ENCODE peak calls at places on chromosome 18, in ten cellular contexts. G is cardiac muscle cell; W is endodermal cell; N is BJ; A is naive thymus-derived CD4-positive, alpha-beta T cell; D is kidney epithelial cell; V is Peyer's patch; T is prostate gland; K is CD8-positive, alpha-beta T cell; I is neural progenitor cell. H is an unnamed sample. For H3K27me3, the result is how much of the 10 kb centered on the place peaks cover.

GRCh38 chr18:63511285-63511684 is 30.9 kb upstream of the SERPINB12 start:
- DNase-seq in W (peak), G (peak), A (no peak), N (no peak), I (peak), T (peak), K (no peak), V (no peak), D (no peak), H (no peak)

GRCh38 chr18:34929336-34929780 is 111.9 kb upstream of the MAPRE2 start:
- DNase-seq in N (peak), G (peak), I (no peak), K (no peak), W (no peak), A (no peak), D (peak), T (no peak), V (no peak), H (no peak)

GRCh38 chr18:42274488-42275137 is 319.6 kb downstream of the PIK3C3 start:
- DNase-seq in W (peak), V (no peak), N (no peak), D (no peak), K (no peak), G (peak), T (no peak), A (no peak), I (peak), H (no peak)

GRCh38 chr18:68041327-68041726 is 524.8 kb upstream of the DSEL start:
- DNase-seq in V (no peak), T (no peak), N (no peak), A (no peak), D (no peak), G (no peak), W (no peak), K (no peak), I (no peak), H (no peak)

GRCh38 chr18:67778016-67778415 is 261.5 kb upstream of the DSEL start:
- DNase-seq in A (no peak), W (no peak), I (no peak), N (no peak), K (no peak), G (no peak), V (no peak), D (no peak), T (no peak), H (no peak)

GRCh38 chr18:22507055-22507454 is 89.3 kb upstream of the CTAGE1 start:
- DNase-seq in K (no peak), A (no peak), G (no peak), V (no peak), N (no peak), W (no peak), I (no peak), D (no peak), T (no peak), H (no peak)

GRCh38 chr18:58639751-58640427 is 11.0 kb upstream of the ALPK2 start:
- DNase-seq in K (no peak), W (no peak), N (peak), A (no peak), I (no peak), D (peak), V (no peak), T (no peak), G (peak), H (no peak)

GRCh38 chr18:63253428-63254372 is 65.9 kb downstream of the BCL2 start:
- DNase-seq in T (no peak), N (no peak), I (no peak), G (peak), D (no peak), W (no peak), K (no peak), V (no peak), A (no peak), H (no peak)

GRCh38 chr18:10518595-10519273 is 7.1 kb upstream of the NAPG start:
- DNase-seq in N (no peak), D (no peak), W (no peak), V (no peak), G (peak), T (peak), I (peak), A (no peak), K (no peak), H (peak)

GRCh38 chr18:58541137-58541788 is 87.6 kb downstream of the ALPK2 start:
- DNase-seq in D (no peak), N (no peak), I (peak), W (peak), T (no peak), A (peak), K (peak), G (peak), V (no peak), H (no peak)

GRCh38 chr18:13500891-13501887 is 225.2 kb downstream of the FAM210A start:
- DNase-seq in G (peak), A (no peak), N (peak), T (peak), W (peak), K (no peak), I (no peak), V (no peak), D (peak), H (peak)

GRCh38 chr18:24995056-24995455 is 356.9 kb downstream of the ZNF521 start:
- DNase-seq in T (no peak), D (peak), K (no peak), N (no peak), I (no peak), V (no peak), A (no peak), G (no peak), W (no peak), H (no peak)

GRCh38 chr18:55996726-55997125 is 408.7 kb upstream of the TCF4 start:
- DNase-seq in T (no peak), G (no peak), V (no peak), A (no peak), W (no peak), I (no peak), D (no peak), K (no peak), N (no peak), H (no peak)
- H3K27me3 ChIP-seq in T (under half), G (under half), V (under half), A (under half), W (under half), I (under half), D (under half), K (under half), N (under half), H (under half)

DNA sequence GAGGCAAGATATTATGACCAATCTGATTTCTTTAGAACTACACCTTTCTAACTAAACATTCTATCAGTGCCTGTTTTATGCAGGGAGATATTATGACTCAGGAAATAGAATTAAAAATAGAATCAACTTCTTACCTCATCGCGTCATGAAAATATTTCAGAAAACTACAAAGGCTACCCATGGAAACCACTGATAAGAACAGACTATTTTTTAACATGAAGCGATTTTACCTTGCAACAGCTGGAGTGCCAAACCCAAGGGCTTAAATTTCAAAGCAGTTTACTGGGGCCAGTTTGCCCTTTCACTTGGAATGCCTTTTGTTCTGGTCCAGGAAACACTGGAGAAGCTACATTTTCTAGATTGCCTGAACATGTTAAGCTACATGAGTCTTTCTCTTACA is 304.8 kb upstream of the CCDC68 start:
- DNase-seq in V (no peak), D (no peak), N (no peak), K (no peak), I (peak), T (peak), G (peak), A (no peak), W (no peak), H (no peak)
- H3K27me3 ChIP-seq in V (under half), D (under half), N (under half), K (under half), I (under half), T (under half), G (under half), A (under half), W (under half), H (under half)

GRCh38 chr18:907171-907879 is 2.7 kb downstream of the ADCYAP1 start:
- DNase-seq in V (peak), K (no peak), A (no peak), T (no peak), I (peak), W (peak), D (no peak), N (no peak), G (no peak), H (peak)

GRCh38 chr18:907880-908512 is 3.3 kb downstream of the ADCYAP1 start:
- DNase-seq in I (peak), G (no peak), V (no peak), N (no peak), A (no peak), T (no peak), K (no peak), W (peak), D (no peak), H (no peak)

GRCh38 chr18:908631-909621 is 4.3 kb downstream of the ADCYAP1 start:
- DNase-seq in A (no peak), K (no peak), I (peak), W (peak), V (no peak), G (no peak), D (no peak), T (no peak), N (no peak), H (no peak)

GRCh38 chr18:911025-911424 is 6.4 kb downstream of the ADCYAP1 start:
- DNase-seq in D (no peak), T (no peak), G (no peak), A (no peak), K (no peak), V (no peak), I (no peak), W (no peak), N (no peak), H (no peak)

GRCh38 chr18:910247-910646 is 5.6 kb downstream of the ADCYAP1 start:
- DNase-seq in N (no peak), G (no peak), V (no peak), A (no peak), T (no peak), K (no peak), D (no peak), W (no peak), I (no peak), H (no peak)
- H3K27me3 ChIP-seq in N (under half), G (half or more), V (under half), A (under half), T (under half), K (under half), D (half or more), W (half or more), I (half or more), H (under half)

GRCh38 chr18:33579868-33580205 is 1.8 kb downstream of the ASXL3 start:
- DNase-seq in I (peak), W (no peak), T (no peak), V (no peak), G (no peak), N (no peak), A (no peak), K (no peak), D (no peak), H (no peak)

GRCh38 chr18:33576999-33577687 is 876 bp upstream of the ASXL3 start:
- DNase-seq in V (no peak), K (no peak), W (no peak), I (no peak), T (no peak), N (no peak), A (no peak), D (no peak), G (no peak), H (no peak)

GRCh38 chr18:33579147-33579867 is 1.3 kb downstream of the ASXL3 start:
- DNase-seq in T (no peak), D (no peak), K (no peak), I (peak), G (no peak), A (no peak), N (no peak), V (no peak), W (no peak), H (no peak)

GRCh38 chr18:33578371-33579146 is 540 bp downstream of the ASXL3 start:
- DNase-seq in G (no peak), D (no peak), I (peak), V (peak), K (no peak), T (peak), A (no peak), W (peak), N (no peak), H (peak)

DNA sequence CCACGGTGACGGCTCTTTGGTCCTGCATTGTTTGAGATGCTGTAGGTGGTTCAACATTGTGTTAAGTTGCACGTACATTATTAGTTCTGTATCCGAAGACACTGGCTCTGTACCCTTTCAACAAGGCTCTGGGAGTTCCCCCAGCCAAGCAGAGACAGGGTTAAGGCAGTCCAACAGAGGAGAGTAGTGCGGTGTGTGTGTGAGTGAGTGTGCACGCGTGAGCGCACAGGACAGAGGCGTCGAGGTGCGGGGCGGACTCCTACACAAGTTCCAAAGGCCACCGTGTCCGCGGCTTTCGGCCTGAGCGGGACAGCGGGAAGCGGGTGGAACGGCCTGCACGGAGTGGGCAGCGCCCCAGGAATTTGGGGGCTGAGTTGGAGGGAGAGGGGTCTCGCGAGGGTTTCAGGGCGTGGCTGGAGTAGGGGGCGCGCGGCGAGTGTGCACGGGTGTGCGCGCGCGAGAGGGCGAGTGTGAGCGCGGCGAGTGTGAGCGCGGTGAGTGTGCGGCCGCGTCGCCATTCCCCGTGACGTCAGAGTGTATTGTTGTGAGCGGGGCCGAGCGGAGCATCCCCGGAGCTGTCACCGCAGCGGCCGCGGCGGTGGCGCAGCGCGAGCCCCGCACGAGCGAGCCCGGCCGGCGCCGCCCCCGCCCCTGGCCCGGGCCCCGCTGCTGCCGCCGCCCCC is at the start of gene ASXL3:
- DNase-seq in D (peak), A (no peak), W (peak), I (peak), V (peak), K (no peak), G (peak), N (no peak), T (peak), H (peak)
- H3K27me3 ChIP-seq in D (under half), A (under half), W (half or more), I (under half), V (under half), K (under half), G (under half), N (under half), T (under half), H (under half)

DNA sequence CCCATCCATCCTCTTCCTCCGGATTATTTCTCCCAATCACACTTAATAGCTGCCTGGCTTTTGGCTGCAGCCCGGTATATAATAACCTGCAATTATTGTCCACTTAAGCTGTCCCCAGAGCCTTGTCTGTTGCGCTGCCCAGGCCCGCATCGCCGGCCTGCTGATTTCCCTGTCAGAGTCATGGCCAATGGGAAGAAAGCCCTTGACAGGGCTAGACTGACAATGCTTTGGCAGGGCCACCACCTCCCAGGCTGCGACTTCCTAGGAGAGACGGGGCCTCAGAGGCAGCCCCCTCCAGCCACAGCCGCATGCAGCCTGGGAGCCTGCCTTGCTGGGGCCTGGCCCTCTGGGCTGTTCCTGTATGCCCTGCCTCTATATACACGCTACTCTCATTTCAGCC is 10.0 kb upstream of the CELF4 start:
- DNase-seq in D (no peak), I (no peak), T (no peak), G (no peak), A (no peak), V (no peak), K (no peak), W (peak), N (no peak), H (no peak)
- H3K27me3 ChIP-seq in D (under half), I (under half), T (under half), G (under half), A (under half), V (under half), K (under half), W (under half), N (under half), H (under half)

GRCh38 chr18:12288406-12288762 is 19.7 kb upstream of the TUBB6 start:
- DNase-seq in D (no peak), I (no peak), A (no peak), N (no peak), T (no peak), G (no peak), V (no peak), K (no peak), W (no peak), H (no peak)

GRCh38 chr18:12290086-12290485 is 18.0 kb upstream of the TUBB6 start:
- DNase-seq in W (peak), D (no peak), A (no peak), V (no peak), I (no peak), G (no peak), N (no peak), K (no peak), T (no peak), H (no peak)

GRCh38 chr18:12287684-12288405 is 20.2 kb upstream of the TUBB6 start:
- DNase-seq in G (peak), T (peak), V (peak), D (peak), W (peak), K (no peak), I (peak), N (peak), A (no peak), H (peak)

GRCh38 chr18:12283666-12284065 is 24.4 kb upstream of the TUBB6 start:
- DNase-seq in V (no peak), G (no peak), T (no peak), I (no peak), W (no peak), K (no peak), A (no peak), N (no peak), D (no peak), H (no peak)

GRCh38 chr18:12287131-12287681 is 20.8 kb upstream of the TUBB6 start:
- DNase-seq in D (no peak), A (no peak), I (peak), N (no peak), G (no peak), V (no peak), T (no peak), K (no peak), W (peak), H (peak)
- H3K27me3 ChIP-seq in D (under half), A (under half), I (half or more), N (under half), G (under half), V (under half), T (under half), K (under half), W (under half), H (under half)

GRCh38 chr18:11672198-11672597 is 16.9 kb upstream of the GNAL start:
- DNase-seq in K (no peak), A (no peak), N (no peak), W (peak), T (no peak), V (no peak), I (no peak), G (no peak), D (no peak), H (no peak)
- H3K27me3 ChIP-seq in K (under half), A (under half), N (under half), W (under half), T (under half), V (under half), I (under half), G (under half), D (under half), H (under half)

DNA sequence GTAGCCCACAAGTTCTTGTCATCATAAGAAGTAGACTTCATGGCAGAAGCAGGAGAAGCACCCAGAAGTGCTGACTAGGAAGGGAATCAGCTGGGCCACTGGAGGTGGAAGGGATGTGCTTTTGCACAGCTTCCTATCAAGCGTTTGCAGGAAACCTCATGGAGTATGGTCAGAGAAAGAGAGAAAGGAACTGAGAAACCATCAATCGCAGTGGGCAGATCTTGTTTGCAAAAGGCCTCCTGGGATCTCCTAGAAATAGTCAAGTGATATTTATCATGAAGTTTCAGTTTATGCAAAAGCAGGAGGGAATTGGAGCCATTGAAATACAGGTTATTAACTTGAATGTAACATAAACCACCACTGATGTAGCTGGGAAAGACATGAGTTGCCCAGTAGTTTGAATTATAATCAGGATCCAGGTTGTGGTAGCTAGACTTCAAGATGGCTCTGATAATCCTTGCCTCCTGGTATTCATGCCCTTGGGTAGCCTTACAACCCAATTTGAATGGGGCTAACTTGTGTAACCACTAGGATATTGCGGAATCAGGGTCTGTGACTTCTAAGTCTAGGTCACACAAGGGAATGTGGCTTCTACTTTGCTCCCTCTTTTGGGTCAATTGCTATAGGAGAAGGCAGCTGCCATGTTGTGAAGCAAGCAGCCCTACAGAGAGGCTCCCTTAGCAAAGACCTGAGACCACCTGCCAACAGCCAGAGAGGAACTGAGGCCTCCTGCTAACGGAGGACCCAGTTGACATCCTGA is 69.8 kb upstream of the TCF4 start:
- DNase-seq in A (no peak), G (no peak), I (no peak), V (no peak), T (no peak), W (no peak), D (no peak), K (no peak), N (no peak), H (no peak)
- H3K27me3 ChIP-seq in A (under half), G (under half), I (under half), V (under half), T (under half), W (under half), D (under half), K (under half), N (under half), H (under half)

GRCh38 chr18:50189160-50189559 is 5.8 kb downstream of the MYO5B start:
- DNase-seq in N (no peak), T (no peak), D (no peak), W (no peak), K (no peak), G (no peak), A (no peak), V (no peak), I (no peak), H (no peak)
- H3K27me3 ChIP-seq in N (under half), T (under half), D (under half), W (half or more), K (under half), G (half or more), A (under half), V (under half), I (half or more), H (under half)

H was measured in body of pancreas.